ENCODE peak calls at places on chromosomes 11 and 22, in four cellular contexts. N is stimulated activated naive CD4-positive, alpha-beta T cell treated with Interleukin-2 at 50 U/mL for 16 hours; H is PC-9; X is ureter. L is an unnamed sample.

GRCh38 chr11:122706689-122707088 is 51.2 kb downstream of the UBASH3B start:
- DNase-seq in N (no peak), H (peak; percentile 96), X (no peak), L (no peak)

GRCh38 chr22:45212306-45212709 is 28.4 kb downstream of the KIAA0930 start:
- DNase-seq in H (no peak), X (no peak), N (no peak), L (peak; percentile 62)

GRCh38 chr11:45278721-45279120 is 7.4 kb downstream of the SYT13 start:
- DNase-seq in N (no peak), X (no peak), H (no peak), L (no peak)

GRCh38 chr11:35236667-35237003 is 97.7 kb downstream of the CD44 start:
- DNase-seq in H (no peak), N (no peak), X (no peak), L (no peak)

GRCh38 chr22:41642711-41643110 is 21.6 kb downstream of the XRCC6 start:
- DNase-seq in H (no peak), N (no peak), X (no peak), L (no peak)

GRCh38 chr22:46137218-46137766 is 13.0 kb upstream of the PPARA start:
- DNase-seq in N (no peak), H (no peak), X (no peak), L (no peak)

GRCh38 chr11:112237451-112237850 is 11.2 kb downstream of the PTS start:
- DNase-seq in H (no peak), N (no peak), X (no peak), L (no peak)

GRCh38 chr22:49768077-49768476 is 59.6 kb downstream of the BRD1 start:
- DNase-seq in N (no peak), X (no peak), H (no peak), L (no peak)

GRCh38 chr11:75801362-75802021 is 13.5 kb upstream of the UVRAG start:
- DNase-seq in H (no peak), N (no peak), X (no peak), L (no peak)

GRCh38 chr11:119316729-119317591 is at the start of gene MCAM:
- DNase-seq in X (no peak), N (peak; percentile 7), H (no peak), L (no peak)

GRCh38 chr11:108122166-108122628 is 830 bp downstream of the ACAT1 start:
- DNase-seq in X (no peak), H (no peak), N (no peak), L (no peak)

GRCh38 chr22:32528984-32529982 is 54.7 kb downstream of the FBXO7 start:
- DNase-seq in X (peak; percentile 89), N (peak; percentile 23), H (peak; percentile 73), L (peak; percentile 83)

GRCh38 chr22:44870021-44870420 is 117.6 kb downstream of the ARHGAP8 start:
- DNase-seq in N (no peak), H (peak; percentile 66), X (no peak), L (no peak)

GRCh38 chr11:36192723-36193619 is 96.3 kb downstream of the COMMD9 start:
- DNase-seq in N (no peak), X (no peak), H (no peak), L (no peak)

GRCh38 chr11:107682182-107682971 is 29.5 kb downstream of the SLN start:
- DNase-seq in H (no peak), X (no peak), N (no peak), L (no peak)

GRCh38 chr11:11416917-11417316 is 63.9 kb upstream of the CSNK2A3 start:
- DNase-seq in N (no peak), H (no peak), X (no peak), L (no peak)

GRCh38 chr11:64823568-64824119 is 13.3 kb upstream of the MEN1 start:
- DNase-seq in N (no peak), X (no peak), H (no peak), L (no peak)

GRCh38 chr22:31269892-31270574 is 22.3 kb downstream of the PIK3IP1 start:
- DNase-seq in X (no peak), H (peak; percentile 63), N (no peak), L (no peak)

GRCh38 chr11:45272701-45273100 is 13.4 kb downstream of the SYT13 start:
- DNase-seq in H (no peak), N (no peak), X (no peak), L (no peak)

GRCh38 chr11:11346249-11346648 is 6.8 kb downstream of the CSNK2A3 start:
- DNase-seq in N (no peak), H (no peak), X (no peak), L (no peak)

GRCh38 chr11:133955091-133955846 is 1.5 kb downstream of the IGSF9B start:
- DNase-seq in N (peak; percentile 25), H (no peak), X (peak; percentile 76), L (no peak)

GRCh38 chr22:37842015-37842793 is 1.9 kb downstream of the ANKRD54 start:
- DNase-seq in N (no peak), H (no peak), X (no peak), L (no peak)

GRCh38 chr11:127225619-127226018 is 225.0 kb upstream of the KIRREL3 start:
- DNase-seq in H (no peak), X (no peak), N (no peak), L (no peak)

GRCh38 chr11:93444671-93445073 is 98.5 kb downstream of the SMCO4 start:
- DNase-seq in H (peak; percentile 68), X (no peak), N (no peak), L (no peak)

L was measured in lung.